ENCODE peak calls at places on chromosome 4, in eight cellular contexts. One of them, this sample, is unnamed.

GRCh38 chr4:20137176-20137575 is 114.5 kb upstream of the SLIT2 start:
- DNase-seq in esophagus squamous epithelium: no peak
- DNase-seq in colonic mucosa: no peak
- DNase-seq in psoas muscle: no peak
- DNase-seq in stomach: no peak
- DNase-seq in BJ: peak
- DNase-seq in sigmoid colon: no peak
- DNase-seq in choroid plexus epithelial cell: no peak
- DNase-seq in this sample: no peak

GRCh38 chr4:13546374-13546854 is 2.1 kb upstream of the NKX3-2 start:
- DNase-seq in BJ: no peak
- DNase-seq in stomach: no peak
- DNase-seq in sigmoid colon: no peak
- DNase-seq in colonic mucosa: no peak
- DNase-seq in psoas muscle: no peak
- DNase-seq in esophagus squamous epithelium: no peak
- DNase-seq in choroid plexus epithelial cell: no peak
- DNase-seq in this sample: no peak

GRCh38 chr4:15238720-15239119 is 189.1 kb upstream of the C1QTNF7 start:
- DNase-seq in choroid plexus epithelial cell: peak
- DNase-seq in psoas muscle: no peak
- DNase-seq in esophagus squamous epithelium: no peak
- DNase-seq in colonic mucosa: no peak
- DNase-seq in sigmoid colon: no peak
- DNase-seq in stomach: no peak
- DNase-seq in BJ: no peak
- DNase-seq in this sample: peak

GRCh38 chr4:140136509-140136908 is 17.5 kb downstream of the MAML3 start:
- DNase-seq in sigmoid colon: no peak
- DNase-seq in choroid plexus epithelial cell: no peak
- DNase-seq in esophagus squamous epithelium: no peak
- DNase-seq in BJ: no peak
- DNase-seq in colonic mucosa: no peak
- DNase-seq in stomach: no peak
- DNase-seq in psoas muscle: no peak
- DNase-seq in this sample: no peak

GRCh38 chr4:103499094-103499493 is 220.7 kb downstream of the TACR3 start:
- DNase-seq in stomach: no peak
- DNase-seq in choroid plexus epithelial cell: peak
- DNase-seq in psoas muscle: no peak
- DNase-seq in BJ: no peak
- DNase-seq in esophagus squamous epithelium: no peak
- DNase-seq in sigmoid colon: no peak
- DNase-seq in colonic mucosa: no peak
- DNase-seq in this sample: no peak

GRCh38 chr4:12595489-12595888 is 888.7 kb downstream of the RAB28 start:
- DNase-seq in BJ: no peak
- DNase-seq in stomach: no peak
- DNase-seq in choroid plexus epithelial cell: no peak
- DNase-seq in sigmoid colon: no peak
- DNase-seq in psoas muscle: no peak
- DNase-seq in esophagus squamous epithelium: no peak
- DNase-seq in colonic mucosa: no peak
- DNase-seq in this sample: no peak

GRCh38 chr4:86940920-86941460 is 6.2 kb downstream of the AFF1 start:
- DNase-seq in choroid plexus epithelial cell: no peak
- DNase-seq in stomach: no peak
- DNase-seq in psoas muscle: no peak
- DNase-seq in BJ: no peak
- DNase-seq in colonic mucosa: no peak
- DNase-seq in esophagus squamous epithelium: no peak
- DNase-seq in sigmoid colon: no peak
- DNase-seq in this sample: no peak

GRCh38 chr4:116453127-116453526 is 632.2 kb downstream of the TRAM1L1 start:
- DNase-seq in colonic mucosa: no peak
- DNase-seq in stomach: no peak
- DNase-seq in psoas muscle: no peak
- DNase-seq in sigmoid colon: no peak
- DNase-seq in BJ: no peak
- DNase-seq in choroid plexus epithelial cell: no peak
- DNase-seq in esophagus squamous epithelium: no peak
- DNase-seq in this sample: no peak

GRCh38 chr4:70734168-70734954 is 12.6 kb downstream of the RUFY3 start:
- DNase-seq in psoas muscle: no peak
- DNase-seq in esophagus squamous epithelium: no peak
- DNase-seq in colonic mucosa: peak
- DNase-seq in stomach: no peak
- DNase-seq in sigmoid colon: no peak
- DNase-seq in choroid plexus epithelial cell: peak
- DNase-seq in BJ: peak
- DNase-seq in this sample: no peak

GRCh38 chr4:37441231-37442061 is 196.9 kb downstream of the NWD2 start:
- DNase-seq in sigmoid colon: no peak
- DNase-seq in esophagus squamous epithelium: no peak
- DNase-seq in stomach: no peak
- DNase-seq in BJ: no peak
- DNase-seq in colonic mucosa: peak
- DNase-seq in psoas muscle: no peak
- DNase-seq in choroid plexus epithelial cell: no peak
- DNase-seq in this sample: no peak

GRCh38 chr4:1512081-1512737 is 106.0 kb upstream of the NKX1-1 start:
- DNase-seq in psoas muscle: no peak
- DNase-seq in sigmoid colon: no peak
- DNase-seq in colonic mucosa: no peak
- DNase-seq in BJ: no peak
- DNase-seq in choroid plexus epithelial cell: no peak
- DNase-seq in esophagus squamous epithelium: no peak
- DNase-seq in stomach: no peak
- DNase-seq in this sample: no peak

GRCh38 chr4:73068496-73069337 is 799 bp downstream of the COX18 start:
- DNase-seq in esophagus squamous epithelium: no peak
- DNase-seq in colonic mucosa: peak
- DNase-seq in psoas muscle: no peak
- DNase-seq in BJ: peak
- DNase-seq in choroid plexus epithelial cell: peak
- DNase-seq in sigmoid colon: no peak
- DNase-seq in stomach: no peak
- DNase-seq in this sample: no peak

GRCh38 chr4:120682981-120683380 is 239.5 kb downstream of the PRDM5 start:
- DNase-seq in psoas muscle: no peak
- DNase-seq in colonic mucosa: no peak
- DNase-seq in choroid plexus epithelial cell: no peak
- DNase-seq in esophagus squamous epithelium: no peak
- DNase-seq in sigmoid colon: no peak
- DNase-seq in BJ: peak
- DNase-seq in stomach: no peak
- DNase-seq in this sample: no peak

GRCh38 chr4:73603854-73604584 is 16.2 kb downstream of the RASSF6 start:
- DNase-seq in choroid plexus epithelial cell: peak
- DNase-seq in sigmoid colon: no peak
- DNase-seq in psoas muscle: no peak
- DNase-seq in colonic mucosa: no peak
- DNase-seq in esophagus squamous epithelium: no peak
- DNase-seq in BJ: no peak
- DNase-seq in stomach: no peak
- DNase-seq in this sample: no peak

GRCh38 chr4:17597517-17597916 is 16.9 kb upstream of the MED28 start:
- DNase-seq in colonic mucosa: peak
- DNase-seq in sigmoid colon: no peak
- DNase-seq in choroid plexus epithelial cell: peak
- DNase-seq in stomach: no peak
- DNase-seq in psoas muscle: no peak
- DNase-seq in BJ: no peak
- DNase-seq in esophagus squamous epithelium: no peak
- DNase-seq in this sample: no peak

GRCh38 chr4:56871357-56871993 is 36.2 kb upstream of the REST start:
- DNase-seq in stomach: no peak
- DNase-seq in esophagus squamous epithelium: no peak
- DNase-seq in psoas muscle: peak
- DNase-seq in choroid plexus epithelial cell: peak
- DNase-seq in sigmoid colon: no peak
- DNase-seq in BJ: no peak
- DNase-seq in colonic mucosa: no peak
- DNase-seq in this sample: no peak

GRCh38 chr4:186298034-186298647 is 32.2 kb downstream of the F11 start:
- DNase-seq in choroid plexus epithelial cell: no peak
- DNase-seq in esophagus squamous epithelium: no peak
- DNase-seq in sigmoid colon: no peak
- DNase-seq in colonic mucosa: no peak
- DNase-seq in psoas muscle: no peak
- DNase-seq in stomach: no peak
- DNase-seq in BJ: no peak
- DNase-seq in this sample: no peak

GRCh38 chr4:169311643-169312365 is 41.0 kb upstream of the SH3RF1 start:
- DNase-seq in esophagus squamous epithelium: no peak
- DNase-seq in choroid plexus epithelial cell: peak
- DNase-seq in colonic mucosa: peak
- DNase-seq in sigmoid colon: no peak
- DNase-seq in BJ: no peak
- DNase-seq in psoas muscle: no peak
- DNase-seq in stomach: peak
- DNase-seq in this sample: no peak

GRCh38 chr4:1673671-1674070 is 10.4 kb downstream of the FAM53A start:
- DNase-seq in sigmoid colon: no peak
- DNase-seq in esophagus squamous epithelium: no peak
- DNase-seq in stomach: no peak
- DNase-seq in choroid plexus epithelial cell: no peak
- DNase-seq in colonic mucosa: no peak
- DNase-seq in psoas muscle: no peak
- DNase-seq in BJ: no peak
- DNase-seq in this sample: no peak

GRCh38 chr4:24968992-24969391 is 56.1 kb upstream of the CCDC149 start:
- DNase-seq in psoas muscle: no peak
- DNase-seq in sigmoid colon: no peak
- DNase-seq in colonic mucosa: no peak
- DNase-seq in stomach: no peak
- DNase-seq in esophagus squamous epithelium: no peak
- DNase-seq in choroid plexus epithelial cell: no peak
- DNase-seq in BJ: no peak
- DNase-seq in this sample: no peak

DNA sequence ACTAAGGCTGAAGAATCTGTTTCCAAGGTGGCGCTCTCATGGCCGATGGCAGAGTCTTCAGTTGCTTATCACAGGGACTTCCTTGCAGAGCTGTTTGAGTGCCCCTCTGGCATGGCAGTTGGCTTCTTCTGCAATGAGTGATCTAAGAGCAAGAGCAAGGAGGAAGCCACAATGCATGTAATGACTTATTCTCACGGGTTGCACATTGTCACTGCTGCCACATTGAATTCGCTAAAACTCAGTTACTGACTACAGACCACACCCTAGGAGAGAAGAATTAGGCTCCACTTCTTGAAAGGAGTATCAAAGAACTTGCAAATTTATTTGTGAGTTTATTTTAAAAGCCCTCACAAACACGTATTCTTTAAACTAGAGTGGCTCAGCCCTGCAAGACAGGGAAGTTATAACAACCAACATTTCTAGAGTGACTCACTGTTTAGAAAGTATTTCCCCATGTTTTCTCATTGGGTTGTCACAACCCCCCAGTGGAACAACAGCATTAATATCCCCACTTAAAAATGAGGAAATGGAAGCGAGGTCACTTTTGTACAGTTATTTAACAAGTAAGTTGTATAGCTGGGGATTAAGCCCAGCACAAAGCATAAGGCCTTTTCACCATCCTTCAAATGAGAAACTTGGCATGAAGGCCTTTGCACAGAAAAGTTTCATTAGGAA is 32.4 kb upstream of the RBPJ start:
- DNase-seq in colonic mucosa: no peak
- DNase-seq in choroid plexus epithelial cell: peak
- DNase-seq in BJ: peak
- DNase-seq in esophagus squamous epithelium: no peak
- DNase-seq in psoas muscle: no peak
- DNase-seq in sigmoid colon: no peak
- DNase-seq in stomach: no peak
- DNase-seq in this sample: peak
- H3K4me3 ChIP-seq in colonic mucosa: no peak
- H3K4me3 ChIP-seq in choroid plexus epithelial cell: no peak
- H3K4me3 ChIP-seq in BJ: no peak
- H3K4me3 ChIP-seq in esophagus squamous epithelium: no peak
- H3K4me3 ChIP-seq in psoas muscle: no peak
- H3K4me3 ChIP-seq in sigmoid colon: no peak
- H3K4me3 ChIP-seq in stomach: no peak
- H3K4me3 ChIP-seq in this sample: no peak

DNA sequence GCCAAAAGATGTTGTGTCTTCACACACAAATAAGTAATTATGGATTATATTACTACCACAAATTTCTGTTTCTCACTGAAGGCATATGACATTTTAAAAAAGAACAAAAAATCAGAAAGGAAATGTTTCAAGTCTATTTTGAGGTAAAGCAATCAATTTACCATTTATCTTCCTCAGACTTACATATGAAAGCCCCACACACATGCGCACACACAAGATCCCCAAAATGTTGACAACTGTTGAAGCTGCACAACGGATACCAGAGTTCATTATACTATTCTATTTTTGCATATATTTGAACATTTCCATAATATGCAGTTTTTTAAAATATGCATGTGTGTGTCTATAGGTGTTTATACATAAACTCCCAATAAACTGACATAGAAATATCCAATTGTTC is 2.7 kb downstream of the LRBA start:
- DNase-seq in psoas muscle: no peak
- DNase-seq in choroid plexus epithelial cell: no peak
- DNase-seq in sigmoid colon: no peak
- DNase-seq in stomach: no peak
- DNase-seq in BJ: no peak
- DNase-seq in colonic mucosa: no peak
- DNase-seq in esophagus squamous epithelium: no peak
- DNase-seq in this sample: no peak
- H3K4me3 ChIP-seq in psoas muscle: no peak
- H3K4me3 ChIP-seq in choroid plexus epithelial cell: no peak
- H3K4me3 ChIP-seq in sigmoid colon: no peak
- H3K4me3 ChIP-seq in stomach: no peak
- H3K4me3 ChIP-seq in BJ: no peak
- H3K4me3 ChIP-seq in colonic mucosa: peak
- H3K4me3 ChIP-seq in esophagus squamous epithelium: no peak
- H3K4me3 ChIP-seq in this sample: no peak

GRCh38 chr4:185005209-185005819 is 13.0 kb upstream of the HELT start:
- DNase-seq in sigmoid colon: peak
- DNase-seq in BJ: no peak
- DNase-seq in choroid plexus epithelial cell: peak
- DNase-seq in colonic mucosa: peak
- DNase-seq in esophagus squamous epithelium: no peak
- DNase-seq in stomach: peak
- DNase-seq in psoas muscle: peak
- DNase-seq in this sample: peak
- H3K4me3 ChIP-seq in sigmoid colon: peak
- H3K4me3 ChIP-seq in BJ: no peak
- H3K4me3 ChIP-seq in choroid plexus epithelial cell: peak
- H3K4me3 ChIP-seq in colonic mucosa: peak
- H3K4me3 ChIP-seq in esophagus squamous epithelium: peak
- H3K4me3 ChIP-seq in stomach: peak
- H3K4me3 ChIP-seq in psoas muscle: peak
- H3K4me3 ChIP-seq in this sample: peak

DNA sequence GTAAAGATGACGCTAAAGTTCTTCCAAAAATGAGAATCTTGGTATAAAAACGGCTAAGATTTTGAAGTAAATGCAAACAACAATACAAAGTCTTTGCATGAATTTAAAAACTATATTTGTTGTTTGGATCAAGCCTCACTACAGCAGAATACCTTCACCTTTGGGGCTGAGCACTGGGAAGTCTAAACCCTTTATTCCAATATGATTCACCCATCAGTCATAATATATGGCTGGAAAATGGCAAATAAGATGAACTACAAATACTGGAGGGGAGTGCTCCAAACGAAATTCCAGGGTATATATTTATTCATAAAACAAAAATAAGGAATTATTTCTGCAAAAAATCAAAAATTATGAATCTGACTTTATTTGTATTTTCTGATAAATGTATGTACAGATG is 138.4 kb downstream of the SCFD2 start:
- DNase-seq in esophagus squamous epithelium: no peak
- DNase-seq in choroid plexus epithelial cell: no peak
- DNase-seq in psoas muscle: no peak
- DNase-seq in sigmoid colon: no peak
- DNase-seq in stomach: no peak
- DNase-seq in colonic mucosa: no peak
- DNase-seq in BJ: no peak
- DNase-seq in this sample: no peak
- H3K4me3 ChIP-seq in esophagus squamous epithelium: no peak
- H3K4me3 ChIP-seq in choroid plexus epithelial cell: no peak
- H3K4me3 ChIP-seq in psoas muscle: no peak
- H3K4me3 ChIP-seq in sigmoid colon: no peak
- H3K4me3 ChIP-seq in stomach: no peak
- H3K4me3 ChIP-seq in colonic mucosa: no peak
- H3K4me3 ChIP-seq in BJ: no peak
- H3K4me3 ChIP-seq in this sample: no peak